ENCODE peak calls at places on chromosomes 3 and 15, in ten cellular contexts. One of them, this sample, is unnamed.

GRCh38 chr3:152474585-152474984 is 205.9 kb downstream of the MBNL1 start:
- DNase-seq in HFFc6: peak; percentile 63
- DNase-seq in astrocyte of the spinal cord: peak; percentile 71
- DNase-seq in mesothelial cell of epicardium: no peak
- DNase-seq in GM23338: peak; percentile 75
- DNase-seq in OCI-LY7: peak; percentile 48
- DNase-seq in HCT116: peak; percentile 43
- DNase-seq in NB4: peak; percentile 73
- DNase-seq in activated CD8-positive, alpha-beta T cell treated with anti-CD3 and anti-CD28 coated beads for 36 hours: peak; percentile 41
- DNase-seq in WTC11: no peak
- DNase-seq in this sample: no peak

GRCh38 chr3:40847571-40847992 is 322.8 kb downstream of the ZNF621 start:
- DNase-seq in NB4: no peak
- DNase-seq in mesothelial cell of epicardium: no peak
- DNase-seq in astrocyte of the spinal cord: peak; percentile 88
- DNase-seq in activated CD8-positive, alpha-beta T cell treated with anti-CD3 and anti-CD28 coated beads for 36 hours: no peak
- DNase-seq in OCI-LY7: no peak
- DNase-seq in WTC11: peak; percentile 68
- DNase-seq in HCT116: no peak
- DNase-seq in GM23338: peak; percentile 88
- DNase-seq in HFFc6: no peak
- DNase-seq in this sample: no peak

GRCh38 chr3:123750659-123751420 is 133.3 kb downstream of the MYLK start:
- DNase-seq in activated CD8-positive, alpha-beta T cell treated with anti-CD3 and anti-CD28 coated beads for 36 hours: no peak
- DNase-seq in mesothelial cell of epicardium: no peak
- DNase-seq in HFFc6: peak; percentile 92
- DNase-seq in WTC11: no peak
- DNase-seq in GM23338: peak; percentile 56
- DNase-seq in HCT116: peak; percentile 28
- DNase-seq in OCI-LY7: no peak
- DNase-seq in astrocyte of the spinal cord: peak; percentile 71
- DNase-seq in NB4: no peak
- DNase-seq in this sample: no peak

GRCh38 chr3:79769234-79769633 is 1.4 kb upstream of the ROBO1 start:
- DNase-seq in astrocyte of the spinal cord: no peak
- DNase-seq in mesothelial cell of epicardium: no peak
- DNase-seq in HFFc6: no peak
- DNase-seq in OCI-LY7: no peak
- DNase-seq in activated CD8-positive, alpha-beta T cell treated with anti-CD3 and anti-CD28 coated beads for 36 hours: no peak
- DNase-seq in GM23338: peak; percentile 79
- DNase-seq in WTC11: no peak
- DNase-seq in NB4: no peak
- DNase-seq in HCT116: no peak
- DNase-seq in this sample: no peak

GRCh38 chr3:65356331-65357286 is 668.8 kb upstream of the ADAMTS9 start:
- DNase-seq in HFFc6: no peak
- DNase-seq in OCI-LY7: no peak
- DNase-seq in activated CD8-positive, alpha-beta T cell treated with anti-CD3 and anti-CD28 coated beads for 36 hours: no peak
- DNase-seq in GM23338: peak; percentile 85
- DNase-seq in HCT116: no peak
- DNase-seq in mesothelial cell of epicardium: no peak
- DNase-seq in WTC11: peak; percentile 83
- DNase-seq in astrocyte of the spinal cord: no peak
- DNase-seq in NB4: no peak
- DNase-seq in this sample: no peak

GRCh38 chr3:54120657-54121403 is 1.5 kb upstream of the CACNA2D3 start:
- DNase-seq in HCT116: no peak
- DNase-seq in mesothelial cell of epicardium: no peak
- DNase-seq in activated CD8-positive, alpha-beta T cell treated with anti-CD3 and anti-CD28 coated beads for 36 hours: no peak
- DNase-seq in astrocyte of the spinal cord: no peak
- DNase-seq in WTC11: peak; percentile 59
- DNase-seq in HFFc6: no peak
- DNase-seq in NB4: no peak
- DNase-seq in GM23338: peak; percentile 81
- DNase-seq in OCI-LY7: peak; percentile 59
- DNase-seq in this sample: no peak

GRCh38 chr3:17119198-17120072 is 234.7 kb downstream of the PLCL2 start:
- DNase-seq in HCT116: no peak
- DNase-seq in WTC11: no peak
- DNase-seq in activated CD8-positive, alpha-beta T cell treated with anti-CD3 and anti-CD28 coated beads for 36 hours: no peak
- DNase-seq in astrocyte of the spinal cord: no peak
- DNase-seq in mesothelial cell of epicardium: no peak
- DNase-seq in OCI-LY7: no peak
- DNase-seq in NB4: no peak
- DNase-seq in GM23338: no peak
- DNase-seq in HFFc6: no peak
- DNase-seq in this sample: no peak

GRCh38 chr15:72198410-72199270 is 1.1 kb upstream of the GRAMD2A start:
- DNase-seq in OCI-LY7: no peak
- DNase-seq in GM23338: peak; percentile 20
- DNase-seq in mesothelial cell of epicardium: no peak
- DNase-seq in astrocyte of the spinal cord: no peak
- DNase-seq in HFFc6: no peak
- DNase-seq in activated CD8-positive, alpha-beta T cell treated with anti-CD3 and anti-CD28 coated beads for 36 hours: peak; percentile 36
- DNase-seq in HCT116: no peak
- DNase-seq in WTC11: no peak
- DNase-seq in NB4: no peak
- DNase-seq in this sample: no peak

GRCh38 chr3:14361068-14361677 is 41.2 kb upstream of the SLC6A6 start:
- DNase-seq in activated CD8-positive, alpha-beta T cell treated with anti-CD3 and anti-CD28 coated beads for 36 hours: no peak
- DNase-seq in OCI-LY7: no peak
- DNase-seq in GM23338: peak; percentile 10
- DNase-seq in WTC11: no peak
- DNase-seq in NB4: no peak
- DNase-seq in HCT116: no peak
- DNase-seq in HFFc6: no peak
- DNase-seq in mesothelial cell of epicardium: no peak
- DNase-seq in astrocyte of the spinal cord: no peak
- DNase-seq in this sample: no peak

GRCh38 chr3:14357463-14357862 is 44.9 kb upstream of the SLC6A6 start:
- DNase-seq in HFFc6: no peak
- DNase-seq in GM23338: no peak
- DNase-seq in astrocyte of the spinal cord: no peak
- DNase-seq in mesothelial cell of epicardium: no peak
- DNase-seq in activated CD8-positive, alpha-beta T cell treated with anti-CD3 and anti-CD28 coated beads for 36 hours: no peak
- DNase-seq in HCT116: no peak
- DNase-seq in NB4: no peak
- DNase-seq in WTC11: no peak
- DNase-seq in OCI-LY7: no peak
- DNase-seq in this sample: no peak

GRCh38 chr3:14360123-14360881 is 42.1 kb upstream of the SLC6A6 start:
- DNase-seq in activated CD8-positive, alpha-beta T cell treated with anti-CD3 and anti-CD28 coated beads for 36 hours: no peak
- DNase-seq in mesothelial cell of epicardium: no peak
- DNase-seq in WTC11: no peak
- DNase-seq in NB4: no peak
- DNase-seq in HCT116: no peak
- DNase-seq in GM23338: no peak
- DNase-seq in OCI-LY7: no peak
- DNase-seq in astrocyte of the spinal cord: peak; percentile 43
- DNase-seq in HFFc6: no peak
- DNase-seq in this sample: no peak

GRCh38 chr3:14359348-14359747 is 43.1 kb upstream of the SLC6A6 start:
- DNase-seq in activated CD8-positive, alpha-beta T cell treated with anti-CD3 and anti-CD28 coated beads for 36 hours: no peak
- DNase-seq in astrocyte of the spinal cord: no peak
- DNase-seq in HFFc6: no peak
- DNase-seq in HCT116: no peak
- DNase-seq in NB4: no peak
- DNase-seq in GM23338: no peak
- DNase-seq in WTC11: no peak
- DNase-seq in OCI-LY7: no peak
- DNase-seq in mesothelial cell of epicardium: no peak
- DNase-seq in this sample: no peak

GRCh38 chr3:14358426-14359211 is 43.8 kb upstream of the SLC6A6 start:
- DNase-seq in WTC11: no peak
- DNase-seq in OCI-LY7: no peak
- DNase-seq in HCT116: no peak
- DNase-seq in NB4: no peak
- DNase-seq in astrocyte of the spinal cord: peak; percentile 42
- DNase-seq in activated CD8-positive, alpha-beta T cell treated with anti-CD3 and anti-CD28 coated beads for 36 hours: no peak
- DNase-seq in mesothelial cell of epicardium: peak; percentile 65
- DNase-seq in GM23338: peak; percentile 54
- DNase-seq in HFFc6: no peak
- DNase-seq in this sample: no peak
- TF ChIP-seq CTCF in WTC11: no peak
- TF ChIP-seq CTCF in OCI-LY7: no peak
- TF ChIP-seq CTCF in HCT116: no peak
- TF ChIP-seq CTCF in NB4: no peak
- TF ChIP-seq CTCF in astrocyte of the spinal cord: no peak
- TF ChIP-seq CTCF in activated CD8-positive, alpha-beta T cell treated with anti-CD3 and anti-CD28 coated beads for 36 hours: no peak
- TF ChIP-seq CTCF in mesothelial cell of epicardium: no peak
- TF ChIP-seq CTCF in GM23338: peak; percentile 26
- TF ChIP-seq CTCF in HFFc6: no peak
- TF ChIP-seq CTCF in this sample: no peak

DNA sequence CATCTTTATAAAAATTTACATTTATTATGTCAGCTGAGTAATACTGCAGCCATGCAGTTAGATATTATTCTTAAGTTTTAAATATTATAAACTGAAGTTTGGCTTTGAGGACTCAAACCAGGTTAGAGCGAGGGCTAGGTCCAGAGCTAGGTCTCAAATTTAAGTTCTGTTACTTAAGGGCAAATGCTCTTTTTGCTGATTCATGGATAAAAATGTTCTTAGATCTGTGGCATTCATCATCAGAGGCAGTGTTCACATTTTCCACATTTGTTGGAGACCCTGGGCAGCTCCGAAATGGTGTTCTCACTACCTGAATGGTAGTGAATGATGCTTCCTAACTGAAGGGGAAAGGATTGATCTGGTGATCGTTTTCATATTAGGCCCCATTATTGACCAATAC is 121.4 kb upstream of the MB21D2 start:
- DNase-seq in mesothelial cell of epicardium: no peak
- DNase-seq in astrocyte of the spinal cord: no peak
- DNase-seq in activated CD8-positive, alpha-beta T cell treated with anti-CD3 and anti-CD28 coated beads for 36 hours: no peak
- DNase-seq in GM23338: no peak
- DNase-seq in HCT116: no peak
- DNase-seq in WTC11: no peak
- DNase-seq in HFFc6: no peak
- DNase-seq in OCI-LY7: no peak
- DNase-seq in NB4: no peak
- DNase-seq in this sample: no peak
- TF ChIP-seq CTCF in mesothelial cell of epicardium: no peak
- TF ChIP-seq CTCF in astrocyte of the spinal cord: no peak
- TF ChIP-seq CTCF in activated CD8-positive, alpha-beta T cell treated with anti-CD3 and anti-CD28 coated beads for 36 hours: no peak
- TF ChIP-seq CTCF in GM23338: no peak
- TF ChIP-seq CTCF in HCT116: no peak
- TF ChIP-seq CTCF in WTC11: no peak
- TF ChIP-seq CTCF in HFFc6: no peak
- TF ChIP-seq CTCF in OCI-LY7: no peak
- TF ChIP-seq CTCF in NB4: no peak
- TF ChIP-seq CTCF in this sample: no peak

GRCh38 chr15:96701443-96701842 is 370.9 kb downstream of the NR2F2 start:
- DNase-seq in HCT116: no peak
- DNase-seq in OCI-LY7: no peak
- DNase-seq in NB4: no peak
- DNase-seq in GM23338: no peak
- DNase-seq in WTC11: no peak
- DNase-seq in astrocyte of the spinal cord: no peak
- DNase-seq in HFFc6: no peak
- DNase-seq in mesothelial cell of epicardium: no peak
- DNase-seq in activated CD8-positive, alpha-beta T cell treated with anti-CD3 and anti-CD28 coated beads for 36 hours: no peak
- DNase-seq in this sample: no peak
- TF ChIP-seq CTCF in HCT116: no peak
- TF ChIP-seq CTCF in OCI-LY7: no peak
- TF ChIP-seq CTCF in NB4: no peak
- TF ChIP-seq CTCF in GM23338: no peak
- TF ChIP-seq CTCF in WTC11: no peak
- TF ChIP-seq CTCF in astrocyte of the spinal cord: no peak
- TF ChIP-seq CTCF in HFFc6: no peak
- TF ChIP-seq CTCF in mesothelial cell of epicardium: no peak
- TF ChIP-seq CTCF in activated CD8-positive, alpha-beta T cell treated with anti-CD3 and anti-CD28 coated beads for 36 hours: no peak
- TF ChIP-seq CTCF in this sample: no peak

GRCh38 chr15:68391084-68391483 is 40.9 kb downstream of the ITGA11 start:
- DNase-seq in HCT116: no peak
- DNase-seq in OCI-LY7: no peak
- DNase-seq in NB4: no peak
- DNase-seq in mesothelial cell of epicardium: peak; percentile 24
- DNase-seq in WTC11: peak; percentile 3
- DNase-seq in astrocyte of the spinal cord: no peak
- DNase-seq in GM23338: no peak
- DNase-seq in HFFc6: no peak
- DNase-seq in activated CD8-positive, alpha-beta T cell treated with anti-CD3 and anti-CD28 coated beads for 36 hours: no peak
- DNase-seq in this sample: no peak

GRCh38 chr15:68386587-68387287 is 45.2 kb downstream of the ITGA11 start:
- DNase-seq in activated CD8-positive, alpha-beta T cell treated with anti-CD3 and anti-CD28 coated beads for 36 hours: no peak
- DNase-seq in OCI-LY7: no peak
- DNase-seq in astrocyte of the spinal cord: no peak
- DNase-seq in HFFc6: no peak
- DNase-seq in GM23338: no peak
- DNase-seq in mesothelial cell of epicardium: peak; percentile 16
- DNase-seq in HCT116: no peak
- DNase-seq in NB4: no peak
- DNase-seq in WTC11: no peak
- DNase-seq in this sample: no peak

GRCh38 chr15:68387288-68388143 is 44.4 kb downstream of the ITGA11 start:
- DNase-seq in HFFc6: no peak
- DNase-seq in activated CD8-positive, alpha-beta T cell treated with anti-CD3 and anti-CD28 coated beads for 36 hours: no peak
- DNase-seq in GM23338: no peak
- DNase-seq in astrocyte of the spinal cord: no peak
- DNase-seq in OCI-LY7: no peak
- DNase-seq in HCT116: no peak
- DNase-seq in WTC11: peak; percentile 3
- DNase-seq in mesothelial cell of epicardium: peak; percentile 31
- DNase-seq in NB4: no peak
- DNase-seq in this sample: peak; percentile 0

GRCh38 chr15:68389936-68390790 is 41.8 kb downstream of the ITGA11 start:
- DNase-seq in HCT116: no peak
- DNase-seq in OCI-LY7: no peak
- DNase-seq in activated CD8-positive, alpha-beta T cell treated with anti-CD3 and anti-CD28 coated beads for 36 hours: peak; percentile 30
- DNase-seq in astrocyte of the spinal cord: peak; percentile 72
- DNase-seq in NB4: peak; percentile 98
- DNase-seq in HFFc6: peak; percentile 51
- DNase-seq in mesothelial cell of epicardium: peak; percentile 35
- DNase-seq in WTC11: peak; percentile 5
- DNase-seq in GM23338: no peak
- DNase-seq in this sample: peak; percentile 4

DNA sequence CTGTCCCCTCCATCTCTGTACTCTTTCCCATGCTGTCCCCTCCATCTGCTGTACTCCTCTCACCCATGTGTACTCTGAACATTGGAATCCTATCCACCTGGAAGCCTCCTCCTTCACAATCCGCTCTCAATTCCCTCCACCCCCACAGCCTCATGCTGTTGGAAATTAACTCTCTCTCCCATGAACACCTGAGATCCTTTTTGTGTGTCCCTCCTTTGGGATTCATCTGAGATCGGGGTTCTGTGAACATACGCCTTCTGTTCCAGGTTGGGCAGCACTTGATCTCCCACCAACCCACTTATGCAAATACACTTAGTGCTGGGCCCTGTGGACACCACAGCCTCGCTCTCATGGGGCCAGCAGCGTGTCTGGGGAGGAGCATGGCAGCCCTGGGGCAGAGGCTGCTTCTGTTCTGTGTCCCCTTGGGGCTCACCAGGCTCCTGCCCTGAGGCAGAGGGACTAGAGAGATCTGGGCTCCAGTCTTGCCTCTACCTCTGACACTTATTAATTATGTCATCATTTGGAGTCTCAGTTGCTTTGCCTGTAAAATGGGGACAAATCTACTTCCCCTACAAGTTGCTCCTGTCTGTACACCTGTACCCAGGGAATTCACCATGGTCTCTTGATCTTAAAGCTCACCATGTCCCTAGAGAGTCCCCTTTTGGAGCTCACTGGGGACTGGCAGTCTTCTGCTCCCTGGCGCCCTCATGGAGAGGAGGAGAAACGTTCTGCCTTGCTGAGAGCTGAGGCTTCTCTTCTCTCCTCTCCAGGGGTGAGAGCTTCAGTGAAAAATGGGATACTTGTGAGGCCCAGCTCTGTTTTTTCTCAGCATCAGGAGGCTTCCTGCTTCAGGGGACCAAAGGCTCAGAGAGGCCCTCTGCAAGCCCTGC is 42.7 kb downstream of the ITGA11 start:
- DNase-seq in GM23338: peak; percentile 21
- DNase-seq in NB4: peak; percentile 78
- DNase-seq in activated CD8-positive, alpha-beta T cell treated with anti-CD3 and anti-CD28 coated beads for 36 hours: no peak
- DNase-seq in OCI-LY7: no peak
- DNase-seq in mesothelial cell of epicardium: peak; percentile 28
- DNase-seq in WTC11: peak; percentile 12
- DNase-seq in HFFc6: no peak
- DNase-seq in HCT116: no peak
- DNase-seq in astrocyte of the spinal cord: no peak
- DNase-seq in this sample: peak; percentile 4
- TF ChIP-seq CTCF in GM23338: peak; percentile 48
- TF ChIP-seq CTCF in NB4: peak; percentile 28
- TF ChIP-seq CTCF in activated CD8-positive, alpha-beta T cell treated with anti-CD3 and anti-CD28 coated beads for 36 hours: no peak
- TF ChIP-seq CTCF in OCI-LY7: no peak
- TF ChIP-seq CTCF in mesothelial cell of epicardium: no peak
- TF ChIP-seq CTCF in WTC11: no peak
- TF ChIP-seq CTCF in HFFc6: peak; percentile 9
- TF ChIP-seq CTCF in HCT116: peak; percentile 1
- TF ChIP-seq CTCF in astrocyte of the spinal cord: peak; percentile 15
- TF ChIP-seq CTCF in this sample: no peak